ENCODE peak calls at places on chromosomes 11 and 22, in five cellular contexts. J is astrocyte; P is stomach; R is CD4-positive, CD25-positive, alpha-beta regulatory T cell; F is CD8-positive, alpha-beta T cell. D is an unnamed sample. For H3K9me3, the result is how much of the 10 kb centered on the place peaks cover.

GRCh38 chr11:10351768-10352641 is 47.1 kb downstream of the ADM start:
- DNase-seq in J (peak), R (no peak), P (peak), F (no peak), D (no peak)

GRCh38 chr11:76184551-76184993 is 21.7 kb downstream of the WNT11 start:
- DNase-seq in F (no peak), R (no peak), P (no peak), J (no peak), D (no peak)

GRCh38 chr11:20980736-20981135 is 311.4 kb downstream of the NELL1 start:
- DNase-seq in P (no peak), R (no peak), J (no peak), F (no peak), D (no peak)

GRCh38 chr11:119432484-119433368 is 9.8 kb upstream of the THY1 start:
- DNase-seq in R (no peak), F (no peak), P (no peak), J (peak), D (no peak)

GRCh38 chr11:74932797-74933196 is 16.1 kb downstream of the XRRA1 start:
- DNase-seq in J (peak), P (no peak), R (no peak), F (no peak), D (no peak)

GRCh38 chr11:77104727-77105126 is 2.1 kb downstream of the OMP start:
- DNase-seq in F (no peak), P (no peak), J (peak), R (no peak), D (no peak)

GRCh38 chr11:126282742-126283591 is at the start of gene TIRAP:
- DNase-seq in F (peak), P (peak), R (peak), J (peak), D (peak)

GRCh38 chr22:20272700-20273099 is 4.6 kb upstream of the RTN4R start:
- DNase-seq in P (no peak), J (no peak), R (no peak), F (peak), D (no peak)

GRCh38 chr22:44574057-44574456 is 76.0 kb upstream of the RTL6 start:
- DNase-seq in P (peak), R (no peak), J (peak), F (no peak), D (no peak)

GRCh38 chr11:124751741-124752470 is at the start of gene VSIG2:
- DNase-seq in P (peak), F (no peak), R (no peak), J (no peak), D (no peak)

GRCh38 chr22:35648066-35649025 is at the start of gene APOL6:
- DNase-seq in P (peak), R (peak), J (peak), F (peak), D (no peak)

GRCh38 chr11:131389582-131389981 is 19.2 kb downstream of the NTM start:
- DNase-seq in J (no peak), P (no peak), R (no peak), F (no peak), D (no peak)

GRCh38 chr11:47143322-47143721 is 33.4 kb downstream of the ARFGAP2 start:
- DNase-seq in P (no peak), F (no peak), J (peak), R (no peak), D (no peak)

GRCh38 chr22:33715626-33716025 is 204.7 kb downstream of the LARGE1 start:
- DNase-seq in J (no peak), R (no peak), P (no peak), F (no peak), D (no peak)

GRCh38 chr11:3995949-3996554 is 98.5 kb upstream of the RRM1 start:
- DNase-seq in F (no peak), R (no peak), J (peak), P (no peak), D (no peak)

GRCh38 chr11:6607190-6607635 is 3.6 kb downstream of the ILK start:
- DNase-seq in P (no peak), F (no peak), J (peak), R (no peak), D (no peak)

GRCh38 chr11:76918941-76919386 is 58.2 kb downstream of the ACER3 start:
- DNase-seq in P (no peak), R (no peak), F (no peak), J (peak), D (no peak)

GRCh38 chr22:50621491-50621880 is 6.5 kb downstream of the ARSA start:
- DNase-seq in J (no peak), R (peak), F (peak), P (no peak), D (peak)

GRCh38 chr11:45982656-45983470 is 60.4 kb downstream of the LARGE2 start:
- DNase-seq in J (peak), F (no peak), R (no peak), P (no peak), D (no peak)

GRCh38 chr11:28697920-28698827 is 590.0 kb downstream of the METTL15 start:
- DNase-seq in R (no peak), J (peak), P (peak), F (no peak), D (no peak)

GRCh38 chr11:93005239-93005638 is 35.8 kb downstream of the MTNR1B start:
- DNase-seq in P (no peak), R (no peak), F (no peak), J (peak), D (no peak)

GRCh38 chr22:20158366-20159036 is 7.6 kb upstream of the CCDC188 start:
- DNase-seq in R (no peak), J (no peak), F (no peak), P (no peak), D (no peak)

GRCh38 chr11:118443590-118444218 is 7.4 kb downstream of the KMT2A start:
- DNase-seq in R (no peak), P (no peak), F (no peak), J (no peak), D (no peak)

GRCh38 chr11:120180571-120181445 is 30.0 kb upstream of the OAF start:
- DNase-seq in F (no peak), P (peak), R (no peak), J (peak), D (no peak)

GRCh38 chr22:18056161-18056666 is 21.6 kb upstream of the PEX26 start:
- DNase-seq in J (peak), F (no peak), P (no peak), R (no peak), D (no peak)

GRCh38 chr11:48047616-48048015 is 67.3 kb downstream of the PTPRJ start:
- DNase-seq in F (no peak), J (no peak), P (no peak), R (no peak), D (no peak)

GRCh38 chr11:2802389-2803185 is 83.0 kb downstream of the CDKN1C start:
- DNase-seq in F (no peak), P (peak), R (no peak), J (no peak), D (no peak)

GRCh38 chr11:117000741-117001096 is 97.5 kb downstream of the SIK3 start:
- DNase-seq in P (no peak), R (no peak), F (no peak), J (peak), D (no peak)

GRCh38 chr11:33438311-33438710 is 181.1 kb downstream of the HIPK3 start:
- DNase-seq in F (no peak), R (no peak), P (no peak), J (no peak), D (no peak)

GRCh38 chr22:17782621-17783020 is 8.4 kb upstream of the BID start:
- DNase-seq in R (no peak), P (no peak), J (no peak), F (no peak), D (no peak)

DNA sequence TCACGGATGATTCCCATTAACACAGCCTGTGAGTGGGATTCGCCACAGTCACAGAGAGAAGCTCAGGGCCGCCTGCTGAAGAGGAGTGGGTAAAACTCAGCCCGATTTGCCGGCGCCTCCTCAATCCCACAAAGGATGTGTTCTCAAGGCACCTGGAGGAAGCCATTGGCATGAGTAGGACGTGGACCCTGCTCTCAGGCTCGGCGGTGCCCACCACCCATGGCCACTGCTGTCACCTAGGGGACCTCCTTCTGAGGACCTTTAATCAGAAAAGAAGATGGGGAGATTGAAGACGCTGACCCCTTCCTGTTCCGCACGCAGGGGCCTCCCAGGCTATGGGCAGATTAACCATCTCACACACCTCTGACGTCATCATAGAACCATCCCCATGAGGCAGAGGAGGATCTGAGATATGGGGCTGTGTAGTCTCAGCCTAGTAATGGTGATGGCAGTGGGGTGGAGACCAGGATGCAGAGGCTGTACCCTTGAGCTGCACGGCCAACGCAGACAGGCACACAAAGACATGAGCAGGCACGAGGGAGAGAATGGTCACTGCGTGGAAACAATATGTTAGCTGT is 571.8 kb downstream of the BRD1 start:
- DNase-seq in F (no peak), P (peak), R (no peak), J (no peak), D (no peak)
- H3K9me3 ChIP-seq in F (under half), P (under half), R (under half), J (under half), D (under half)

DNA sequence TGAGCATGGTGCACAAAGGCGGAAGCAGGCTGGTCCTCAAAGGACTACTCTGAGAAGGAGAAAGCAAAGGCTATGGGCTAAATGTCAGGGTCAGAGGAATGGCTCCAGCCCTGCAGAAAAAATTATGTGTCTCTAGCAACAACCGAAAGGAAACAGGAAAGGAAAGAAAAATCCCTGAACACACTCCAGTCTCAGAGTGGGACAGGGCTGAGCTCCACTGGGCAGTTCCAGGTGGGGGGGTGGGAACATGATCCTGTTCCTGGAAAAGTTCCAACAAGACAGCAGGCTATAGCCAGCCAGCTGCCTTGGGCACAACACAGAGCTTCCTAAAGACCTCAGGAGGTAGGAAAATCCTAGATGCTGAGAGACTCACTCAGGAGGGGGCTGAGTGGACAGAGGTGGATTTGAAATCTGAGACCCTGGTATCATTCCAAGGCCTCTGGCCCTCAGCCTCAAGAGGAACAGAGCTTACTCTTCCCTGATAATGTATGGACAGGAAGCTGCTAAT is 1088.2 kb downstream of the TBC1D22A start:
- DNase-seq in F (no peak), R (no peak), J (no peak), P (no peak), D (no peak)
- H3K9me3 ChIP-seq in F (under half), R (under half), J (under half), P (under half), D (under half)

DNA sequence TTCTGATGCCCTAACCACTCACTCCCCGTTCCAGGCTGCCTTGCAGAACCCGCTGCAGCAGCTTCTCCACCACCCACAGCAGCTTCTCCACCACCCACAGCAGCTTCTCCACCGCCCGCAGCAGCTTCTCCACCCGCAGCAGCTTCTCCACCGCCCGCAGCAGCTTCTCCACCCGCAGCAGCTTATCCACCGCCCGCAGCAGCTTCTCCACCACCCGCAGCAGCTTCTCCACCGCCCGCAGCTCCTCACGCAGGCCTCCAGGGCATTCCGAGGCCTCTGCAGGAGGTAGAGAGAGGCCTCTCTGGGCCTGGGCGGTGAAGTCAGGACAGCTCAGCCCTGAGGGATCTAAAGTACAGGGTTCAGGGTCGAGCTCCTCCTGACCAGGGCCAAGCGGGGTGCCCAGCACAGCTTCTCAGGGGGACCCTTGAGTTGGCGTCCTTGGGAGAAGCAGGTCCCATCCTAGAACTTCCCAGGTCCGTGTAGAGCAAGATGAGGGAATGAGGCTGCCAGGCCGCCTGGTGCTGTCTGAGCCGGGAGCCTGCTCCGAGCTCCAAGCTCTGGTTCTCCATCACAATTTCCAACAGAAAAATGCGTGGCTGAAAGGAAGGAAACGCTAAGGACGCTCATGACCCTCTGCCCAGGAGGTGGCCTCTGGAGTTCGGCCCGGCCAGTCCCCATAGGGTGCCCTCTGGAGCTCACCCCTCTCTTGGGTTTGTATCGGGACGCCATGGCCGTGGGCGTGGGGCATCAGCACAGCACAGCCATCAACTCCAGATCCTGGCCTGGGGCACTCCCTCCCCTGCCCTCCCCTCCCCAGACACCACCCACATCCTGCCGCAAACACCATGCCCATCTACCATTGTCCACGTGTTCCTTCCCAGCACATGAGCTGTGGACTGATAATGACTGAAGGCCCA is 528.6 kb downstream of the BRD1 start:
- DNase-seq in R (no peak), J (no peak), F (no peak), P (peak), D (no peak)
- H3K9me3 ChIP-seq in R (under half), J (under half), F (under half), P (under half), D (under half)

DNA sequence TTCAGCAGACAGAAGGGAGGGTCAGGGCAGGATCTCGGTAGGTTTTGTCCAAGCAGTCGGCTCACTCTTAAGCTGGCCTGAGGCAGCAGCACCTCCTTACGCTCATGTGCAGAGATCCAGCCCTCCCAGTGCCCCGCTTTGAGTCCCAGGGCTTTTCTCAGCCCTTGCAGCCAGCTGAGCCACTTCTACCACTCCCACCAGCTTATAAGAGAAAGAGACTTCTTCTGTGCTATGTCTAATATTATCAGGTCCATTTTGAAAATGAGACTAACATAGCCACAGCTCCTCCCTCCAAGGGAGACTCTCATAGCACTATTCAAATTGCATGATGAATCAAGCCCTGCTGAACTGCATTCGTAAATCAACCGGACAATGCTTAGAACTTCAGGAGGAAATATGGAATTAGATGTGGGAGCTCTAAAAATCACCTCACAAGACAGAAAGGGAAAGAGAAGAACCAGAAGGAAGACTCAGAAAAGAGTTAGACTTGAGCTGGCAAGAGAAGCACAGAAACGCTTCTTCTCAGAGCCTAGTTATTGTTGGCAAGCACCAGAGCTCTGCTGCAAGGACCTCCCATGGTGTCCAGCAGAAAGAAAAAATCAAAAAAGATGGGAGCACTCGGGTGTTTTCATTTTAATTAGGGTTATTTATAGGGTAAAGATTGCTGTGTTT is 181.5 kb downstream of the ETS1 start:
- DNase-seq in R (no peak), P (no peak), F (no peak), J (no peak), D (no peak)
- H3K9me3 ChIP-seq in R (under half), P (under half), F (under half), J (under half), D (under half)

GRCh38 chr11:83725161-83725560 is 439.0 kb upstream of the CCDC90B start:
- DNase-seq in F (no peak), R (no peak), J (no peak), P (no peak), D (no peak)

GRCh38 chr11:83725718-83726117 is 439.6 kb upstream of the CCDC90B start:
- DNase-seq in R (no peak), P (no peak), J (peak), F (no peak), D (no peak)

GRCh38 chr11:83726316-83726715 is 440.1 kb upstream of the CCDC90B start:
- DNase-seq in F (no peak), P (no peak), R (no peak), J (no peak), D (no peak)

GRCh38 chr11:83722392-83722791 is 436.2 kb upstream of the CCDC90B start:
- DNase-seq in J (no peak), P (peak), F (no peak), R (no peak), D (no peak)

DNA sequence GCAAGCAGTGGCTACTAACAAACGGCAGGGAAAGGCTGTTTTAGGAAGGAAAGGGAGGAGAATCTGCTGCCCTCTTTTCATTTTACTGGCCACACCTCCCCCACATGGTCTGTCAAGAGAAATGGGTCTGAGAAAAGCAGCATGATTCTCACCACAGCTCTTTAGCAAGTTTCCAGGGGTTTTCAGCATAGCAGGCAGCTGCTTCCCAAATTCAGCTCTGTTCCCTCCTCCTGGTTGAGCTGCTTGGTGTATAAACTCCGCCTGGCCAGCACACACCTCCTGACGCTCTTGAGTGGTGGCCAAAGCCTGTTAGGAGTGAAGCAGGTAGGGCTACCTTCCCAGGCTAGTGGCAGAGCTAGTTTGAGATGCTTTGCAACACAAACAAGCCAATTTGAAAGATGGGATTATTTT is 438.5 kb upstream of the CCDC90B start:
- DNase-seq in P (peak), R (no peak), J (no peak), F (no peak), D (no peak)
- H3K9me3 ChIP-seq in P (under half), R (under half), J (under half), F (under half), D (under half)

GRCh38 chr11:54946429-54946828 is 239.8 kb downstream of the OR4A5 start:
- DNase-seq in J (no peak), R (no peak), F (no peak), P (no peak), D (no peak)

GRCh38 chr11:54944211-54944610 is 237.6 kb downstream of the OR4A5 start:
- DNase-seq in J (no peak), F (no peak), R (no peak), P (no peak), D (no peak)
- H3K9me3 ChIP-seq in J (under half), F (under half), R (under half), P (under half), D (under half)

GRCh38 chr11:70719516-70719915 is 321.2 kb downstream of the CTTN start:
- DNase-seq in F (no peak), P (no peak), J (no peak), R (no peak), D (no peak)
- H3K9me3 ChIP-seq in F (under half), P (under half), J (under half), R (under half), D (under half)

GRCh38 chr11:50075856-50076255 is 43.2 kb downstream of the OR4C45 start:
- DNase-seq in R (no peak), J (no peak), F (no peak), P (no peak), D (no peak)

GRCh38 chr11:50071584-50072225 is 39.0 kb downstream of the OR4C45 start:
- DNase-seq in J (no peak), F (no peak), P (no peak), R (no peak), D (no peak)

GRCh38 chr11:50072226-50073112 is 39.8 kb downstream of the OR4C45 start:
- DNase-seq in F (no peak), R (no peak), P (no peak), J (no peak), D (no peak)

GRCh38 chr11:50073113-50074105 is 40.7 kb downstream of the OR4C45 start:
- DNase-seq in J (no peak), P (no peak), F (no peak), R (no peak), D (no peak)

DNA sequence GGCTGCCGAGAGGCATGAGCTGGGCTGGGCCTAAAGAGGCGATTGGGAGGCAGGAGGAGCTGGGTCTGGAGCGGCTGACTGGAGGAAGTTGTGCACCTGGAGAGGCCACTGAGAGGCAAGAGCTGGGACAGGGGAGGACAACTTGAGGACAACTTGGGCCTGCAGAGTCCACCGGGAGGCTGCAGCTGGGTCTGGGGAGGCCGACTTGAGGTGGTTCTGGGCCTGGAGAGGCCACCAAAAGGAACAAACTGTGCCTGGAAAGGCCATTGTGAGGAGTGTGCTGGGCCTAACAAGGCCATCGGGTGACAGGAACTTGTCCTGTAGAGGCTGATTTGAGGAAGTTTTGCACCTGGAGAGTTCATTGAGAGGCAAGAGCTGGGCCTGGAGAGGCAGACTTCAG is 41.5 kb downstream of the OR4C45 start:
- DNase-seq in P (no peak), F (no peak), R (no peak), J (no peak), D (no peak)
- H3K9me3 ChIP-seq in P (under half), F (under half), R (under half), J (under half), D (under half)